ENCODE peak calls at places on chromosome 15, in eight cellular contexts. C is DND-41; U is neuronal stem cell; J is CD8-positive, alpha-beta memory T cell; T is NB4; P is cardiac muscle cell; H is A549; G is effector memory CD4-positive, alpha-beta T cell. A is an unnamed sample.

GRCh38 chr15:82999905-83000671 is 11.4 kb downstream of the C15orf40 start:
- DNase-seq in C (peak), U (peak), J (peak), T (peak), P (peak), H (peak), G (no peak), A (peak)

GRCh38 chr15:34719883-34720148 is 35.0 kb downstream of the GJD2 start:
- DNase-seq in C (no peak), U (no peak), J (no peak), T (no peak), P (no peak), H (no peak), G (no peak), A (no peak)

GRCh38 chr15:101156509-101157159 is 95.2 kb downstream of the CHSY1 start:
- DNase-seq in C (no peak), U (no peak), J (no peak), T (peak), P (peak), H (no peak), G (no peak), A (no peak)

GRCh38 chr15:70147178-70147760 is 49.6 kb upstream of the TLE3 start:
- DNase-seq in C (no peak), U (no peak), J (no peak), T (peak), P (no peak), H (no peak), G (no peak), A (no peak)

GRCh38 chr15:35852818-35853624 is 307.1 kb upstream of the DPH6 start:
- DNase-seq in C (no peak), U (no peak), J (no peak), T (no peak), P (no peak), H (no peak), G (no peak), A (no peak)

GRCh38 chr15:80479191-80479590 is 75.0 kb downstream of the ARNT2 start:
- DNase-seq in C (no peak), U (no peak), J (no peak), T (no peak), P (no peak), H (no peak), G (no peak), A (no peak)

GRCh38 chr15:60379466-60380274 is 18.1 kb downstream of the ANXA2 start:
- DNase-seq in C (no peak), U (no peak), J (no peak), T (peak), P (peak), H (peak), G (no peak), A (no peak)

GRCh38 chr15:88480981-88481380 is 13.5 kb downstream of the MRPS11 start:
- DNase-seq in C (no peak), U (no peak), J (no peak), T (no peak), P (no peak), H (no peak), G (no peak), A (no peak)

GRCh38 chr15:55319537-55320325 is 709 bp downstream of the PIGB start:
- DNase-seq in C (no peak), U (no peak), J (no peak), T (peak), P (peak), H (peak), G (no peak), A (no peak)

GRCh38 chr15:57551717-57552677 is 39.7 kb upstream of the MYZAP start:
- DNase-seq in C (no peak), U (peak), J (no peak), T (no peak), P (peak), H (peak), G (no peak), A (no peak)

GRCh38 chr15:99427668-99428361 is 138.0 kb upstream of the MEF2A start:
- DNase-seq in C (no peak), U (no peak), J (no peak), T (no peak), P (no peak), H (no peak), G (no peak), A (no peak)

GRCh38 chr15:69489101-69489571 is 36.5 kb downstream of the RPLP1 start:
- DNase-seq in C (no peak), U (no peak), J (no peak), T (no peak), P (peak), H (no peak), G (no peak), A (no peak)

GRCh38 chr15:94615688-94616087 is 384.3 kb downstream of the MCTP2 start:
- DNase-seq in C (no peak), U (no peak), J (no peak), T (no peak), P (no peak), H (no peak), G (no peak), A (no peak)

GRCh38 chr15:48096813-48097212 is 24.0 kb upstream of the SLC24A5 start:
- DNase-seq in C (no peak), U (no peak), J (no peak), T (no peak), P (peak), H (no peak), G (no peak), A (no peak)

GRCh38 chr15:97893988-97894387 is 66.5 kb upstream of the ARRDC4 start:
- DNase-seq in C (no peak), U (no peak), J (no peak), T (peak), P (no peak), H (no peak), G (no peak), A (no peak)

GRCh38 chr15:80594091-80594889 is 100.8 kb upstream of the ABHD17C start:
- DNase-seq in C (no peak), U (no peak), J (no peak), T (no peak), P (no peak), H (no peak), G (no peak), A (no peak)

GRCh38 chr15:44706946-44707636 is 4.0 kb downstream of the PATL2 start:
- DNase-seq in C (no peak), U (no peak), J (no peak), T (no peak), P (no peak), H (no peak), G (no peak), A (no peak)

GRCh38 chr15:47839233-47839867 is 122.0 kb downstream of the SEMA6D start:
- DNase-seq in C (no peak), U (no peak), J (no peak), T (no peak), P (no peak), H (no peak), G (no peak), A (no peak)

GRCh38 chr15:40941528-40942336 is 11.5 kb upstream of the CHAC1 start:
- DNase-seq in C (peak), U (peak), J (peak), T (peak), P (peak), H (peak), G (peak), A (peak)

GRCh38 chr15:40106203-40107161 is 2.2 kb downstream of the BMF start:
- DNase-seq in C (no peak), U (no peak), J (no peak), T (peak), P (peak), H (peak), G (no peak), A (no peak)

GRCh38 chr15:70461992-70462391 is 301.4 kb downstream of the UACA start:
- DNase-seq in C (no peak), U (no peak), J (no peak), T (no peak), P (no peak), H (no peak), G (no peak), A (no peak)

GRCh38 chr15:28274211-28274610 is 47.8 kb downstream of the HERC2 start:
- DNase-seq in C (no peak), U (no peak), J (no peak), T (no peak), P (no peak), H (no peak), G (no peak), A (no peak)
- H3K4me3 ChIP-seq in C (no peak), U (no peak), J (no peak), T (no peak), P (no peak), H (no peak), G (no peak), A (no peak)

GRCh38 chr15:25860885-25861866 is 2.0 kb downstream of the ATP10A start:
- DNase-seq in C (no peak), U (no peak), J (peak), T (peak), P (no peak), H (no peak), G (no peak), A (peak)
- H3K4me3 ChIP-seq in C (no peak), U (no peak), J (peak), T (no peak), P (no peak), H (peak), G (peak), A (peak)

GRCh38 chr15:51265037-51265555 is 73.3 kb downstream of the CYP19A1 start:
- DNase-seq in C (no peak), U (no peak), J (no peak), T (no peak), P (no peak), H (no peak), G (no peak), A (no peak)

GRCh38 chr15:51267714-51268105 is 70.7 kb downstream of the CYP19A1 start:
- DNase-seq in C (no peak), U (no peak), J (no peak), T (peak), P (peak), H (no peak), G (no peak), A (peak)

GRCh38 chr15:51266548-51266947 is 71.8 kb downstream of the CYP19A1 start:
- DNase-seq in C (no peak), U (no peak), J (no peak), T (no peak), P (no peak), H (no peak), G (no peak), A (no peak)

GRCh38 chr15:51269496-51269895 is 68.9 kb downstream of the CYP19A1 start:
- DNase-seq in C (no peak), U (no peak), J (no peak), T (no peak), P (no peak), H (no peak), G (no peak), A (no peak)

GRCh38 chr15:51267047-51267713 is 71.2 kb downstream of the CYP19A1 start:
- DNase-seq in C (no peak), U (no peak), J (no peak), T (peak), P (peak), H (no peak), G (no peak), A (no peak)
- H3K4me3 ChIP-seq in C (no peak), U (peak), J (no peak), T (peak), P (peak), H (peak), G (no peak), A (no peak)

GRCh38 chr15:63380151-63380827 is 1.4 kb downstream of the CA12 start:
- DNase-seq in C (no peak), U (no peak), J (no peak), T (no peak), P (no peak), H (no peak), G (no peak), A (no peak)
- H3K4me3 ChIP-seq in C (no peak), U (no peak), J (no peak), T (no peak), P (no peak), H (peak), G (no peak), A (no peak)

GRCh38 chr15:78808550-78808949 is 2.7 kb downstream of the ADAMTS7 start:
- DNase-seq in C (peak), U (no peak), J (peak), T (peak), P (peak), H (peak), G (no peak), A (peak)

GRCh38 chr15:78810377-78811123 is 714 bp downstream of the ADAMTS7 start:
- DNase-seq in C (no peak), U (peak), J (peak), T (peak), P (peak), H (peak), G (no peak), A (no peak)

GRCh38 chr15:78811825-78812183 is 540 bp upstream of the ADAMTS7 start:
- DNase-seq in C (no peak), U (no peak), J (no peak), T (no peak), P (peak), H (no peak), G (no peak), A (no peak)

GRCh38 chr15:78811124-78811824 is at the start of gene ADAMTS7:
- DNase-seq in C (no peak), U (peak), J (peak), T (peak), P (peak), H (peak), G (peak), A (no peak)

GRCh38 chr15:78810003-78810376 is 1.3 kb downstream of the ADAMTS7 start:
- DNase-seq in C (no peak), U (peak), J (no peak), T (no peak), P (no peak), H (no peak), G (no peak), A (no peak)
- H3K4me3 ChIP-seq in C (no peak), U (peak), J (no peak), T (no peak), P (peak), H (peak), G (no peak), A (no peak)

GRCh38 chr15:85479071-85479647 is 98.8 kb downstream of the AKAP13 start:
- DNase-seq in C (no peak), U (no peak), J (no peak), T (no peak), P (peak), H (no peak), G (no peak), A (no peak)
- H3K4me3 ChIP-seq in C (no peak), U (no peak), J (no peak), T (no peak), P (no peak), H (no peak), G (no peak), A (no peak)

DNA sequence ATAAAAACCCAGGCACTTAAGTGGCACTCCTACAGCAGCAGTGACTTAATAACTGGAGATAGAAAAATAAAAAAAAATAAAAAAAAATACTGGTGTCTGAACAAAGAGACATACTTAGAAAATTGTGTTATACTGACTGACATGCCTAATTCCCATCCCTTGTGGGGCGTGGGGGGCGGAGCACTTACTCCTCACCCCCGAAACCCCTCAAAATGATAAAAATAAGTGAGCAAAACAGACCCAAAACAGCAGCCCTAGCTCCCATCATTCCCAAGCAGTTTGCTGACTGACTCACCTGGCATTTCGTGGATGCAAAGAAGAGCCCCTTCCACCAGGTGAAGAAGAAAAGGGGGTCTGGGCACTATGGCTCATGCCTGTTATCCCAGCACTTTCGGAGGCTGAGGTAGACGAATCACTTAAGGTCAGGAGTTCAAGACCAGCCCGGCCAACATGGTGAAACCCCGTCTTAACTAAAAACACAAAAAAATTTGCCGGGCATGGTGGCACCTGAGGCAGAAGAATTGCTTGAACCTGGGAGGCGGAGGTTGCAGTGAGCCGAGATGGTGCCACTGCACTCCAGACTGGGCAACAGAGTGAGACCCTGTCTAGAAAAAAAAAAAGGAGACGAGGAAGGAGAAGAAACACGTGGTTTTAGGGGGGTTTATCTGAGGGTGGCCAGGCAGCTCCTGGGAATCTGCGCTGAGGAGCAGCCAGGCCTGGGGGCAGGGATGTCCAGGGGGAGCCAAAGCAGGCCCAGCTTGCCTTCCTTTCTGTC is 50.8 kb upstream of the BLM start:
- DNase-seq in C (no peak), U (no peak), J (no peak), T (no peak), P (no peak), H (no peak), G (no peak), A (no peak)
- H3K4me3 ChIP-seq in C (no peak), U (no peak), J (no peak), T (peak), P (no peak), H (peak), G (peak), A (peak)

DNA sequence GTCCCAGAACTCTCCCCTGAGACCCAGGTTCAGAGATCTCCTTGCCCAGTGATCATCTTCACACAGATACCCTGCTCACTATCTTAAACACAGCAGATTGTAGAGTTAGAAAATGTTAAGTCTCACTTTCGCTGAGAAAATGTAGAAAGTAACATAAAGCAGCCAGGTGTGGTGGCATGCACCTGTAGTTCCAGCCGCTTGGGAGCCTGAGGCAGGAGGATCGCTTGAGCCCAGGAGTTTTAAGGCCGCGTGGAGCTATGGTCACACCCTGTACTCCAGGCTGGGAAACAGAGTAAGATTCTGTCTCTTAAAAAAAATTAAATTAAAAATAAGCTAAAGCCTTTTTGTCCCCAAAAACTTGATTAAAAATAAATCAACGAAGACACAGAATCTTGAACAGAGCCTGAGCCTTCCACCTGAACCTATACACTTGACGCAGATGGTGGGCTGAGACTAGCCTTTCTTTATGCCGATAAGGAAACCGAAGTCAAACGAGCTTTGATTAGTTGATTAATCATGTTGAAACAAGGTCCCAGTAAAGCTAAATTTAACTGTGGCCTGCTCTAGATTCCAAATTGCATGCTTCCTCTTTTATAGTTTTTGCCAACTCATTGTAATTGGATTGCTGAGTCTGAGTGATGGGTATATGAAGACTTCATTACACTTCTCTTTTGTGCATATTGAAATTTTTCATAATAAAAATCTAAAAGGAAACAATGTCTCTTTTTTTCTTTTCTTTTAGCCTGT is 31.3 kb upstream of the BLM start:
- DNase-seq in C (no peak), U (no peak), J (no peak), T (peak), P (no peak), H (no peak), G (no peak), A (no peak)
- H3K4me3 ChIP-seq in C (no peak), U (no peak), J (no peak), T (peak), P (no peak), H (no peak), G (no peak), A (no peak)

DNA sequence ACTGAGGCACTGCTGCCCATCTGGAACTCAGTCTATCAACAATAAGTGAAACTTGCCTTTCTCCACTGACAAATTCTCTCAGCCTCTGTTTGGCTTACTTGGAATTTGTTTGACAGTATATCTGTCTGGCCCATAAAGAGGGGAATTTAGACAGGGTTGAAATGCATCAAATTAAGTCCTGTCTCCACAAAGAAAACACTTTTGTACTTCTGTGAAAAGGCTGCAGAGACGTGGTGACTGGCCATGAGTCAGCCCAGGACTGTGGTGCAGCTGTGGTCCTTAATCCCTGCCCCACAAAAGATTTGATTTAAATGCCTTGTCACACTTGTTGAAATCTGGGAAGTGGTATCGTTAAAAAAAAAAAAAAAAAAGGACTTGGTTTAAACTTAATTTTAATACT is 47.5 kb downstream of the RYR3 start:
- DNase-seq in C (no peak), U (peak), J (no peak), T (no peak), P (no peak), H (no peak), G (no peak), A (no peak)
- H3K4me3 ChIP-seq in C (no peak), U (no peak), J (no peak), T (no peak), P (no peak), H (no peak), G (no peak), A (no peak)

A was measured in Jurkat, Clone E6-1.